ENCODE peak calls at places on chromosome X, in seven cellular contexts. W is MM.1S, V is hepatocyte, X is kidney, E is OCI-LY7, H is fibroblast of lung, T is IMR-90. B is an unnamed sample.

GRCh38 chrX:84108589-84108988 is 79.4 kb downstream of the RPS6KA6 start:
- DNase-seq in W (no peak), V (no peak), X (no peak), E (no peak), H (no peak), T (no peak), B (no peak)

GRCh38 chrX:26649534-26649933 is 433.6 kb downstream of the MAGEB5 start:
- DNase-seq in W (peak; percentile 29), V (peak; percentile 9), X (no peak), E (peak; percentile 47), H (peak; percentile 28), T (peak; percentile 27), B (no peak)

GRCh38 chrX:133813991-133814390 is 171.4 kb downstream of the GPC3 start:
- DNase-seq in W (no peak), V (no peak), X (no peak), E (no peak), H (peak; percentile 5), T (no peak), B (no peak)

GRCh38 chrX:132292753-132293152 is 73.5 kb upstream of the RAP2C start:
- DNase-seq in W (peak; percentile 74), V (peak; percentile 72), X (no peak), E (peak; percentile 61), H (peak; percentile 73), T (peak; percentile 57), B (peak; percentile 82)

GRCh38 chrX:117843749-117844148 is 272.9 kb downstream of the KLHL13 start:
- DNase-seq in W (no peak), V (no peak), X (no peak), E (no peak), H (no peak), T (no peak), B (no peak)

GRCh38 chrX:86137071-86137470 is 11.2 kb upstream of the DACH2 start:
- DNase-seq in W (no peak), V (no peak), X (no peak), E (no peak), H (no peak), T (peak; percentile 74), B (no peak)

GRCh38 chrX:147173586-147173985 is 359.0 kb upstream of the CXorf51A start:
- DNase-seq in W (no peak), V (no peak), X (no peak), E (no peak), H (no peak), T (no peak), B (no peak)

GRCh38 chrX:104565791-104566687 is at the start of gene IL1RAPL2:
- DNase-seq in W (peak; percentile 51), V (peak; percentile 66), X (no peak), E (no peak), H (peak; percentile 1), T (no peak), B (no peak)

GRCh38 chrX:74924449-74925209 is 623 bp downstream of the NEXMIF start:
- DNase-seq in W (peak; percentile 65), V (peak; percentile 63), X (peak; percentile 81), E (no peak), H (peak; percentile 0), T (no peak), B (peak; percentile 83)

GRCh38 chrX:7074135-7074907 is 73.2 kb upstream of the STS start:
- DNase-seq in W (no peak), V (no peak), X (no peak), E (no peak), H (peak; percentile 12), T (no peak), B (peak; percentile 57)

GRCh38 chrX:115425359-115425758 is 135.6 kb upstream of the PLS3 start:
- DNase-seq in W (no peak), V (no peak), X (no peak), E (no peak), H (no peak), T (no peak), B (no peak)

GRCh38 chrX:110847334-110847733 is 51.7 kb upstream of the CHRDL1 start:
- DNase-seq in W (peak; percentile 80), V (peak; percentile 75), X (no peak), E (peak; percentile 46), H (peak; percentile 71), T (peak; percentile 63), B (peak; percentile 72)

GRCh38 chrX:85544609-85545008 is 165.1 kb upstream of the POF1B start:
- DNase-seq in W (no peak), V (no peak), X (no peak), E (no peak), H (peak; percentile 0), T (no peak), B (no peak)

DNA sequence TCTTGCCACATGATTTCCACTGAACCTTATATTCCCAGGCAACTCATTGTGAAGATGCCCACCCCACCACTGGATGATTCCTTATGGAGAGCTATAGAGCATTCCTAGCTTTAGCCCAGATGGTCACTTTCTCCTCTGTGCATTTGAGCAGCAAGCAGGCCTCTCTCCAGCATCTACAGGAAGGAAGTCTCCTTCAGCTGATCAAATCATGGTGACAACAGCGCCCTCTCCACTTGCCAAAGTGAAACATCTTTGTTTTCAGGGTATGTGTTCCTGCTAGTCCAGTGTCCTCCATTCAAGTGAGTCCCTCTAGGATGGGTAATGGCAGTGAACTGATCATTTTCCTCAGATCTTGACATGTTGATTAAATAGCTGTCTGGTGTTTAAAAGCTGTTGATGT is 10.9 kb upstream of the SYTL5 start:
- DNase-seq in W (no peak), V (no peak), X (no peak), E (no peak), H (no peak), T (no peak), B (peak; percentile 65)
- TF ChIP-seq CTCF in W (no peak), V (no peak), X (no peak), E (peak; percentile 11), H (no peak), T (no peak), B (no peak)

GRCh38 chrX:10010686-10011085 is 43.5 kb downstream of the CLDN34 start:
- DNase-seq in W (no peak), V (no peak), X (no peak), E (no peak), H (peak; percentile 43), T (peak; percentile 70), B (no peak)

GRCh38 chrX:10006086-10006485 is 38.9 kb downstream of the CLDN34 start:
- DNase-seq in W (no peak), V (no peak), X (no peak), E (no peak), H (no peak), T (no peak), B (no peak)

GRCh38 chrX:10007604-10008003 is 40.4 kb downstream of the CLDN34 start:
- DNase-seq in W (no peak), V (no peak), X (no peak), E (no peak), H (peak; percentile 42), T (peak; percentile 73), B (no peak)

GRCh38 chrX:10006770-10007169 is 39.6 kb downstream of the CLDN34 start:
- DNase-seq in W (no peak), V (no peak), X (no peak), E (no peak), H (no peak), T (no peak), B (no peak)

GRCh38 chrX:10008483-10009056 is 41.4 kb downstream of the CLDN34 start:
- DNase-seq in W (no peak), V (no peak), X (no peak), E (no peak), H (no peak), T (peak; percentile 47), B (no peak)
- H3K27ac ChIP-seq in W (no peak overlapping the region), V (no peak overlapping the region), X (no peak overlapping the region), E (no peak overlapping the region), H (no peak overlapping the region), T (no peak overlapping the region), B (no peak overlapping the region)

GRCh38 chrX:119983494-119983893 is 39.9 kb upstream of the NKAP start:
- DNase-seq in W (no peak), V (no peak), X (no peak), E (no peak), H (no peak), T (no peak), B (no peak)

GRCh38 chrX:119982145-119982544 is 38.6 kb upstream of the NKAP start:
- DNase-seq in W (no peak), V (no peak), X (no peak), E (no peak), H (no peak), T (no peak), B (no peak)

GRCh38 chrX:119984652-119985051 is 41.1 kb upstream of the NKAP start:
- DNase-seq in W (no peak), V (no peak), X (no peak), E (no peak), H (no peak), T (no peak), B (no peak)

GRCh38 chrX:119989905-119990408 is 46.4 kb upstream of the NKAP start:
- DNase-seq in W (no peak), V (no peak), X (no peak), E (no peak), H (no peak), T (no peak), B (no peak)

GRCh38 chrX:119986203-119986602 is 42.7 kb upstream of the NKAP start:
- DNase-seq in W (no peak), V (no peak), X (no peak), E (no peak), H (no peak), T (no peak), B (no peak)
- H3K4me1 ChIP-seq in W (no peaks in the 10 kb centered on the region), V (no peaks in the 10 kb centered on the region), X (peaks cover 4% of the 10 kb centered on the region), E (no peaks in the 10 kb centered on the region), H (no peaks in the 10 kb centered on the region), T (no peaks in the 10 kb centered on the region), B (no peaks in the 10 kb centered on the region)

DNA sequence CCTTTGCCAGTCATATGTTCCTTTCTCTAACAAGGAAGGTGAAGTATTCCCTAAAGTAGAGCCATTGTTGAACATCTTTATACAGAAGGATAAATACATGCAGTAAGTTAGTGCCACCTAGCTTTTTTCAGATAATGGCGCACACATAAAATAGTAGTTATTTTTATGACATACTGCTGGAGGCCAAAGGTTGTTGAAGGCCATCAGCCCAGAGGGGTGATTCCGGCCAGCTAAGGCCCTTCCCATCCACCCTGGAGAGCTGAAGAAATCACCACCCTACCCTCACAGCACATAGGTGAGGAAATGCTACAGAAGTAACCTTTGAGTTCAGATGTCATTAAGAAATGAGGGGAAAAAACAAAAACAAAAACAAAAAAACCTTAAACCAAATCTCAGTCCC is 102.2 kb upstream of the MAP3K15 start:
- DNase-seq in W (no peak), V (no peak), X (no peak), E (no peak), H (no peak), T (no peak), B (no peak)
- TF ChIP-seq CTCF in W (no peak), V (no peak), X (no peak), E (no peak), H (no peak), T (no peak), B (no peak)

GRCh38 chrX:136154998-136155397 is 7.7 kb downstream of the FHL1 start:
- DNase-seq in W (no peak), V (no peak), X (no peak), E (no peak), H (no peak), T (no peak), B (no peak)

GRCh38 chrX:136156560-136157117 is 9.3 kb downstream of the FHL1 start:
- DNase-seq in W (peak; percentile 48), V (no peak), X (no peak), E (no peak), H (no peak), T (no peak), B (no peak)

GRCh38 chrX:136158685-136159084 is 11.4 kb downstream of the FHL1 start:
- DNase-seq in W (no peak), V (no peak), X (no peak), E (no peak), H (no peak), T (no peak), B (no peak)

GRCh38 chrX:136159615-136160025 is 12.3 kb downstream of the FHL1 start:
- DNase-seq in W (no peak), V (no peak), X (no peak), E (no peak), H (peak; percentile 37), T (no peak), B (no peak)

GRCh38 chrX:136157187-136157586 is 9.9 kb downstream of the FHL1 start:
- DNase-seq in W (peak; percentile 53), V (no peak), X (no peak), E (peak; percentile 55), H (peak; percentile 42), T (no peak), B (no peak)
- H3K27ac ChIP-seq in W (peak overlapping the region; percentile 86), V (peak overlapping the region; percentile 28), X (no peak overlapping the region), E (peak overlapping the region; percentile 1), H (no peak overlapping the region), T (peak overlapping the region; percentile 73), B (no peak overlapping the region)

B was measured in osteoblast.